ENCODE peak calls at places on chromosomes 6 and 20, in nine cellular contexts. One of them, this sample, is unnamed.

GRCh38 chr20:2230671-2231488 is 64.9 kb upstream of the TGM3 start:
- DNase-seq in HCT116: no peak
- DNase-seq in AG09309: no peak
- DNase-seq in nephron progenitor cell: no peak
- DNase-seq in Peyer's patch: no peak
- DNase-seq in transverse colon: peak; percentile 16
- DNase-seq in fibroblast of lung: no peak
- DNase-seq in IMR-90: no peak
- DNase-seq in sigmoid colon: no peak
- DNase-seq in this sample: no peak

GRCh38 chr20:53926428-53927028 is 143.9 kb downstream of the BCAS1 start:
- DNase-seq in IMR-90: peak; percentile 97
- DNase-seq in nephron progenitor cell: no peak
- DNase-seq in Peyer's patch: peak; percentile 65
- DNase-seq in transverse colon: peak; percentile 52
- DNase-seq in AG09309: peak; percentile 91
- DNase-seq in sigmoid colon: no peak
- DNase-seq in fibroblast of lung: peak; percentile 99
- DNase-seq in HCT116: no peak
- DNase-seq in this sample: no peak

GRCh38 chr6:107800564-107801164 is 23.4 kb downstream of the SCML4 start:
- DNase-seq in transverse colon: no peak
- DNase-seq in AG09309: no peak
- DNase-seq in fibroblast of lung: no peak
- DNase-seq in sigmoid colon: no peak
- DNase-seq in Peyer's patch: no peak
- DNase-seq in nephron progenitor cell: no peak
- DNase-seq in HCT116: no peak
- DNase-seq in IMR-90: no peak
- DNase-seq in this sample: no peak

GRCh38 chr20:44642203-44643153 is 9.0 kb downstream of the ADA start:
- DNase-seq in Peyer's patch: peak; percentile 75
- DNase-seq in HCT116: no peak
- DNase-seq in transverse colon: peak; percentile 71
- DNase-seq in nephron progenitor cell: no peak
- DNase-seq in AG09309: peak; percentile 42
- DNase-seq in sigmoid colon: peak; percentile 90
- DNase-seq in IMR-90: peak; percentile 82
- DNase-seq in fibroblast of lung: peak; percentile 91
- DNase-seq in this sample: peak; percentile 57

GRCh38 chr6:41675176-41675767 is 37.0 kb downstream of the MDFI start:
- DNase-seq in AG09309: no peak
- DNase-seq in HCT116: no peak
- DNase-seq in nephron progenitor cell: no peak
- DNase-seq in fibroblast of lung: no peak
- DNase-seq in sigmoid colon: no peak
- DNase-seq in transverse colon: no peak
- DNase-seq in Peyer's patch: no peak
- DNase-seq in IMR-90: no peak
- DNase-seq in this sample: no peak

GRCh38 chr6:31621991-31622390 is 1.5 kb downstream of the PRRC2A start:
- DNase-seq in transverse colon: peak; percentile 33
- DNase-seq in IMR-90: no peak
- DNase-seq in sigmoid colon: no peak
- DNase-seq in Peyer's patch: no peak
- DNase-seq in fibroblast of lung: no peak
- DNase-seq in AG09309: no peak
- DNase-seq in nephron progenitor cell: no peak
- DNase-seq in HCT116: no peak
- DNase-seq in this sample: no peak

GRCh38 chr6:32933661-32934085 is 7.2 kb downstream of the HLA-DMB start:
- DNase-seq in fibroblast of lung: peak; percentile 58
- DNase-seq in IMR-90: peak; percentile 73
- DNase-seq in AG09309: peak; percentile 25
- DNase-seq in HCT116: peak; percentile 56
- DNase-seq in Peyer's patch: peak; percentile 92
- DNase-seq in transverse colon: peak; percentile 85
- DNase-seq in nephron progenitor cell: peak; percentile 79
- DNase-seq in sigmoid colon: peak; percentile 87
- DNase-seq in this sample: peak; percentile 64

GRCh38 chr6:44020148-44020547 is 107.1 kb downstream of the MRPL14 start:
- DNase-seq in IMR-90: peak; percentile 34
- DNase-seq in AG09309: no peak
- DNase-seq in HCT116: no peak
- DNase-seq in sigmoid colon: peak; percentile 63
- DNase-seq in nephron progenitor cell: no peak
- DNase-seq in Peyer's patch: no peak
- DNase-seq in fibroblast of lung: no peak
- DNase-seq in transverse colon: peak; percentile 13
- DNase-seq in this sample: no peak

GRCh38 chr6:2385584-2385983 is 140.2 kb upstream of the GMDS start:
- DNase-seq in Peyer's patch: no peak
- DNase-seq in fibroblast of lung: no peak
- DNase-seq in sigmoid colon: no peak
- DNase-seq in IMR-90: no peak
- DNase-seq in nephron progenitor cell: no peak
- DNase-seq in HCT116: no peak
- DNase-seq in transverse colon: no peak
- DNase-seq in AG09309: peak; percentile 16
- DNase-seq in this sample: no peak

GRCh38 chr6:127376685-127377084 is 33.3 kb upstream of the ECHDC1 start:
- DNase-seq in IMR-90: peak; percentile 16
- DNase-seq in transverse colon: no peak
- DNase-seq in sigmoid colon: no peak
- DNase-seq in fibroblast of lung: peak; percentile 20
- DNase-seq in HCT116: no peak
- DNase-seq in AG09309: no peak
- DNase-seq in nephron progenitor cell: no peak
- DNase-seq in Peyer's patch: no peak
- DNase-seq in this sample: no peak

GRCh38 chr20:50278684-50279531 is 88.3 kb downstream of the CEBPB start:
- DNase-seq in IMR-90: no peak
- DNase-seq in transverse colon: peak; percentile 82
- DNase-seq in AG09309: no peak
- DNase-seq in nephron progenitor cell: no peak
- DNase-seq in fibroblast of lung: no peak
- DNase-seq in HCT116: peak; percentile 40
- DNase-seq in sigmoid colon: peak; percentile 81
- DNase-seq in Peyer's patch: peak; percentile 29
- DNase-seq in this sample: no peak

GRCh38 chr20:38685853-38686473 is 38.3 kb upstream of the SLC32A1 start:
- DNase-seq in sigmoid colon: no peak
- DNase-seq in fibroblast of lung: peak; percentile 38
- DNase-seq in transverse colon: peak; percentile 12
- DNase-seq in HCT116: no peak
- DNase-seq in nephron progenitor cell: peak; percentile 91
- DNase-seq in IMR-90: peak; percentile 44
- DNase-seq in AG09309: no peak
- DNase-seq in Peyer's patch: no peak
- DNase-seq in this sample: peak; percentile 24

GRCh38 chr6:37731888-37732287 is 34.2 kb upstream of the MDGA1 start:
- DNase-seq in fibroblast of lung: no peak
- DNase-seq in transverse colon: peak; percentile 40
- DNase-seq in nephron progenitor cell: no peak
- DNase-seq in IMR-90: no peak
- DNase-seq in HCT116: no peak
- DNase-seq in sigmoid colon: no peak
- DNase-seq in Peyer's patch: peak; percentile 40
- DNase-seq in AG09309: no peak
- DNase-seq in this sample: no peak

GRCh38 chr6:9540534-9541126 is 874.2 kb downstream of the TFAP2A start:
- DNase-seq in AG09309: no peak
- DNase-seq in HCT116: peak; percentile 47
- DNase-seq in fibroblast of lung: peak; percentile 49
- DNase-seq in sigmoid colon: no peak
- DNase-seq in IMR-90: peak; percentile 67
- DNase-seq in Peyer's patch: no peak
- DNase-seq in transverse colon: no peak
- DNase-seq in nephron progenitor cell: no peak
- DNase-seq in this sample: no peak

GRCh38 chr20:63357921-63358905 is 2.9 kb downstream of the CHRNA4 start:
- DNase-seq in Peyer's patch: no peak
- DNase-seq in sigmoid colon: no peak
- DNase-seq in nephron progenitor cell: no peak
- DNase-seq in AG09309: no peak
- DNase-seq in fibroblast of lung: no peak
- DNase-seq in HCT116: no peak
- DNase-seq in transverse colon: no peak
- DNase-seq in IMR-90: no peak
- DNase-seq in this sample: no peak

GRCh38 chr6:40320947-40321346 is 266.2 kb downstream of the LRFN2 start:
- DNase-seq in HCT116: no peak
- DNase-seq in IMR-90: no peak
- DNase-seq in sigmoid colon: no peak
- DNase-seq in fibroblast of lung: no peak
- DNase-seq in transverse colon: no peak
- DNase-seq in Peyer's patch: no peak
- DNase-seq in AG09309: no peak
- DNase-seq in nephron progenitor cell: no peak
- DNase-seq in this sample: no peak

GRCh38 chr20:9139106-9139808 is 70.4 kb downstream of the PLCB4 start:
- DNase-seq in sigmoid colon: no peak
- DNase-seq in HCT116: no peak
- DNase-seq in IMR-90: no peak
- DNase-seq in fibroblast of lung: no peak
- DNase-seq in transverse colon: no peak
- DNase-seq in Peyer's patch: no peak
- DNase-seq in AG09309: no peak
- DNase-seq in nephron progenitor cell: no peak
- DNase-seq in this sample: no peak

GRCh38 chr20:38700926-38701325 is 23.4 kb upstream of the SLC32A1 start:
- DNase-seq in nephron progenitor cell: no peak
- DNase-seq in Peyer's patch: no peak
- DNase-seq in IMR-90: no peak
- DNase-seq in fibroblast of lung: no peak
- DNase-seq in AG09309: no peak
- DNase-seq in sigmoid colon: no peak
- DNase-seq in HCT116: no peak
- DNase-seq in transverse colon: no peak
- DNase-seq in this sample: no peak

GRCh38 chr6:154058963-154059680 is 20.1 kb downstream of the OPRM1 start:
- DNase-seq in fibroblast of lung: no peak
- DNase-seq in HCT116: no peak
- DNase-seq in nephron progenitor cell: no peak
- DNase-seq in sigmoid colon: no peak
- DNase-seq in Peyer's patch: no peak
- DNase-seq in transverse colon: no peak
- DNase-seq in IMR-90: no peak
- DNase-seq in AG09309: no peak
- DNase-seq in this sample: no peak

DNA sequence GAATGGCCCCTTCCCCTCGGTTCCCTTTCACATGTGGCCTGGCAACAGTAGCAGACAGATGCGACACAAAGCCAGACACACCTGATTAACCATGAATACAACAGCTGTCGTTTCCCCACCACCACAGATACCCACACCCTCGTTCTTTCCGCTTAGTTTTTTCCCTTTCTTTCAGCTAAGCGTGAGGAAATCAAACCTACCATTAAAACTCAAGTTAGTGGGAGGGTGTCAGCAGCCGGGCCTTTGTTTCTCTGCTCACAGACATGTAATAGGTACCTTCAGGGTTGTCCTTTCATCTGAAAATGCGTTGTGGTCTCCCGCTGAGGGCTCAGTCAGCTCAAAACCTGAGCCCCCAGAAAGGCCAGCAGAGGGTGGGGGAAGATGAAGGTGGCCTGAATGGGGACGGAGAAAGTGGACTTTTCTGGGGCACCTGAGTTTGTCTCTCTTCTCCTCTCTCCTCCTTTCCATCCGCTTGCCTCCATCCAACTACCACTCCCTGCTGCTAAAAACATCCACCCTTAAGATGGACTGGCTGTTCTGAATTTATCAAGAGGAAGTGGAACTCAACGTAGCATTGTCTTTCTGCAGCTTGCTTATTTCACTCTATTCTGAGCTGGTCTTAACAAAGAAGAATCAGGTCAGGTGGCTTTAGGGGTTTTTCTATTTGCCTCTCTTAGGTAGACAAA is 516.5 kb upstream of the JARID2 start:
- DNase-seq in nephron progenitor cell: no peak
- DNase-seq in Peyer's patch: peak; percentile 58
- DNase-seq in AG09309: no peak
- DNase-seq in IMR-90: no peak
- DNase-seq in sigmoid colon: no peak
- DNase-seq in fibroblast of lung: no peak
- DNase-seq in HCT116: no peak
- DNase-seq in transverse colon: no peak
- DNase-seq in this sample: no peak
- TF ChIP-seq CTCF in nephron progenitor cell: no peak
- TF ChIP-seq CTCF in Peyer's patch: no peak
- TF ChIP-seq CTCF in AG09309: no peak
- TF ChIP-seq CTCF in IMR-90: no peak
- TF ChIP-seq CTCF in sigmoid colon: no peak
- TF ChIP-seq CTCF in fibroblast of lung: no peak
- TF ChIP-seq CTCF in HCT116: no peak
- TF ChIP-seq CTCF in transverse colon: no peak
- TF ChIP-seq CTCF in this sample: no peak

GRCh38 chr6:112296122-112296521 is 41.8 kb upstream of the LAMA4 start:
- DNase-seq in AG09309: no peak
- DNase-seq in transverse colon: no peak
- DNase-seq in HCT116: peak; percentile 27
- DNase-seq in nephron progenitor cell: peak; percentile 6
- DNase-seq in Peyer's patch: no peak
- DNase-seq in sigmoid colon: no peak
- DNase-seq in fibroblast of lung: peak; percentile 54
- DNase-seq in IMR-90: peak; percentile 67
- DNase-seq in this sample: no peak
- TF ChIP-seq CTCF in AG09309: peak; percentile 74
- TF ChIP-seq CTCF in transverse colon: no peak
- TF ChIP-seq CTCF in HCT116: peak; percentile 74
- TF ChIP-seq CTCF in nephron progenitor cell: peak; percentile 39
- TF ChIP-seq CTCF in Peyer's patch: no peak
- TF ChIP-seq CTCF in sigmoid colon: no peak
- TF ChIP-seq CTCF in fibroblast of lung: peak; percentile 56
- TF ChIP-seq CTCF in IMR-90: peak; percentile 65
- TF ChIP-seq CTCF in this sample: peak; percentile 10

GRCh38 chr6:7390218-7390878 is 740 bp downstream of the RIOK1 start:
- DNase-seq in IMR-90: peak; percentile 76
- DNase-seq in nephron progenitor cell: no peak
- DNase-seq in sigmoid colon: no peak
- DNase-seq in transverse colon: no peak
- DNase-seq in AG09309: peak; percentile 33
- DNase-seq in fibroblast of lung: no peak
- DNase-seq in Peyer's patch: peak; percentile 38
- DNase-seq in HCT116: no peak
- DNase-seq in this sample: no peak
- TF ChIP-seq CTCF in IMR-90: no peak
- TF ChIP-seq CTCF in nephron progenitor cell: no peak
- TF ChIP-seq CTCF in sigmoid colon: no peak
- TF ChIP-seq CTCF in transverse colon: peak; percentile 4
- TF ChIP-seq CTCF in AG09309: no peak
- TF ChIP-seq CTCF in fibroblast of lung: no peak
- TF ChIP-seq CTCF in Peyer's patch: no peak
- TF ChIP-seq CTCF in HCT116: no peak
- TF ChIP-seq CTCF in this sample: peak; percentile 11

DNA sequence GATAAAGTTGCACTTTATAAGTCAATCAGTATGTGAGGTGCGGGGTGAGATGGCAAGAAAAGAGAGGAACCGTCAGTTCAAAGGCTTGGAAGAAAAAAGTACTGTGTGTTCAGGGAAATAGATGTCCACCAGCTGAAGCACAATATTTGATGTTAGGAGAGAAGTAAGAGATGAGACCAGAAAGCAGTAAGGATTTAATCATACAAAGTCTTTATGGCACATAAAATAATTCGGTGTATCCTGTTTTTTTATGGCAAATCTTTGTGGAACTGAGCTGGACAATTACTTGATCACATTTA is 197.2 kb downstream of the FAXC start:
- DNase-seq in sigmoid colon: no peak
- DNase-seq in fibroblast of lung: no peak
- DNase-seq in AG09309: no peak
- DNase-seq in IMR-90: no peak
- DNase-seq in transverse colon: no peak
- DNase-seq in nephron progenitor cell: no peak
- DNase-seq in Peyer's patch: no peak
- DNase-seq in HCT116: no peak
- DNase-seq in this sample: no peak
- TF ChIP-seq CTCF in sigmoid colon: no peak
- TF ChIP-seq CTCF in fibroblast of lung: no peak
- TF ChIP-seq CTCF in AG09309: no peak
- TF ChIP-seq CTCF in IMR-90: no peak
- TF ChIP-seq CTCF in transverse colon: no peak
- TF ChIP-seq CTCF in nephron progenitor cell: no peak
- TF ChIP-seq CTCF in Peyer's patch: no peak
- TF ChIP-seq CTCF in HCT116: no peak
- TF ChIP-seq CTCF in this sample: no peak